ENCODE peak calls at places on chromosomes 11 and 22, in five cellular contexts. B, P, X, T and Z are unnamed samples.

GRCh38 chr22:39593061-39593930 is 22.7 kb downstream of the CACNA1I start:
- DNase-seq in B (no peak), P (no peak), X (no peak), T (no peak), Z (no peak)

GRCh38 chr11:16111690-16112089 is 244.7 kb downstream of the SOX6 start:
- DNase-seq in B (no peak), P (no peak), X (no peak), T (peak), Z (no peak)

GRCh38 chr22:39967103-39967829 is 7.1 kb downstream of the TMA7B start:
- DNase-seq in B (no peak), P (no peak), X (no peak), T (no peak), Z (no peak)

GRCh38 chr11:1217151-1217550 is 5.7 kb upstream of the MUC5B start:
- DNase-seq in B (no peak), P (no peak), X (no peak), T (peak), Z (no peak)

GRCh38 chr11:16239130-16240105 is 116.9 kb downstream of the SOX6 start:
- DNase-seq in B (no peak), P (no peak), X (no peak), T (no peak), Z (no peak)

GRCh38 chr22:45889539-45890350 is 87.2 kb downstream of the WNT7B start:
- DNase-seq in B (no peak), P (no peak), X (no peak), T (no peak), Z (no peak)

GRCh38 chr22:42949159-42949558 is 65.8 kb downstream of the PACSIN2 start:
- DNase-seq in B (no peak), P (no peak), X (no peak), T (no peak), Z (no peak)

GRCh38 chr11:76640540-76640939 is 30.0 kb downstream of the LRRC32 start:
- DNase-seq in B (no peak), P (no peak), X (no peak), T (no peak), Z (no peak)

GRCh38 chr22:39087881-39088687 is 9.0 kb upstream of the APOBEC3H start:
- DNase-seq in B (no peak), P (no peak), X (no peak), T (peak), Z (no peak)

GRCh38 chr11:79018371-79018849 is 422.4 kb downstream of the TENM4 start:
- DNase-seq in B (no peak), P (no peak), X (no peak), T (no peak), Z (no peak)

GRCh38 chr11:102603091-102603490 is 22.0 kb downstream of the MMP20 start:
- DNase-seq in B (no peak), P (peak), X (no peak), T (no peak), Z (no peak)

GRCh38 chr11:69449320-69450063 is 32.0 kb upstream of the LINC01488 start:
- DNase-seq in B (no peak), P (peak), X (no peak), T (no peak), Z (no peak)

GRCh38 chr11:117185739-117186430 is 7.3 kb downstream of the SIDT2 start:
- DNase-seq in B (no peak), P (no peak), X (no peak), T (no peak), Z (peak)

GRCh38 chr22:35620624-35621245 is 3.6 kb upstream of the MB start:
- DNase-seq in B (no peak), P (no peak), X (no peak), T (no peak), Z (no peak)

GRCh38 chr22:17411213-17411612 is 42.0 kb downstream of the CECR2 start:
- DNase-seq in B (no peak), P (no peak), X (no peak), T (no peak), Z (no peak)

GRCh38 chr22:46046299-46046685 is 69.3 kb upstream of the WNT7B start:
- DNase-seq in B (no peak), P (no peak), X (no peak), T (no peak), Z (no peak)

GRCh38 chr22:44402196-44403111 is 89.7 kb upstream of the SHISAL1 start:
- DNase-seq in B (no peak), P (no peak), X (no peak), T (no peak), Z (no peak)

GRCh38 chr11:87036756-87037449 is 831 bp upstream of the TMEM135 start:
- DNase-seq in B (no peak), P (peak), X (peak), T (no peak), Z (no peak)

GRCh38 chr11:117833401-117833891 is 8.9 kb upstream of the FXYD2 start:
- DNase-seq in B (no peak), P (no peak), X (no peak), T (peak), Z (no peak)

GRCh38 chr11:106271686-106272085 is 194.2 kb downstream of the AASDHPPT start:
- DNase-seq in B (no peak), P (no peak), X (no peak), T (no peak), Z (no peak)

GRCh38 chr22:41576877-41577276 is 12.8 kb downstream of the PMM1 start:
- DNase-seq in B (peak), P (peak), X (peak), T (peak), Z (no peak)

GRCh38 chr11:118002010-118002540 is 15.9 kb downstream of the IL10RA start:
- DNase-seq in B (no peak), P (no peak), X (no peak), T (no peak), Z (no peak)

GRCh38 chr11:41018224-41018623 is 441.2 kb downstream of the LRRC4C start:
- DNase-seq in B (no peak), P (no peak), X (peak), T (no peak), Z (no peak)

GRCh38 chr11:82901165-82901938 is at the start of gene DDIAS:
- DNase-seq in B (peak), P (peak), X (peak), T (peak), Z (peak)

GRCh38 chr22:39556970-39557811 is 13.4 kb upstream of the CACNA1I start:
- DNase-seq in B (peak), P (no peak), X (no peak), T (no peak), Z (no peak)

GRCh38 chr22:44311855-44312170 is 938 bp downstream of the SHISAL1 start:
- DNase-seq in B (no peak), P (no peak), X (no peak), T (no peak), Z (no peak)

GRCh38 chr11:10233581-10233980 is 60.4 kb downstream of the SBF2 start:
- DNase-seq in B (no peak), P (no peak), X (no peak), T (no peak), Z (no peak)

GRCh38 chr11:17415523-17416104 is 27.2 kb upstream of the KCNJ11 start:
- DNase-seq in B (no peak), P (no peak), X (no peak), T (no peak), Z (no peak)

GRCh38 chr11:76666408-76666807 is 4.1 kb downstream of the LRRC32 start:
- DNase-seq in B (no peak), P (no peak), X (no peak), T (no peak), Z (no peak)

GRCh38 chr22:19596680-19597398 is 72.6 kb upstream of the CLDN5 start:
- DNase-seq in B (peak), P (peak), X (no peak), T (no peak), Z (no peak)

GRCh38 chr11:122850076-122850631 is 11.9 kb downstream of the CRTAM start:
- DNase-seq in B (no peak), P (no peak), X (no peak), T (no peak), Z (no peak)

GRCh38 chr22:28658448-28658847 is 21.2 kb downstream of the TTC28 start:
- DNase-seq in B (no peak), P (no peak), X (no peak), T (no peak), Z (no peak)

GRCh38 chr11:86888164-86888977 is 66.8 kb downstream of the FZD4 start:
- DNase-seq in B (no peak), P (no peak), X (no peak), T (no peak), Z (no peak)

GRCh38 chr11:92941676-92942571 is 27.5 kb upstream of the MTNR1B start:
- DNase-seq in B (peak), P (peak), X (no peak), T (no peak), Z (no peak)

GRCh38 chr22:20644071-20644642 is 129.8 kb upstream of the SERPIND1 start:
- DNase-seq in B (no peak), P (no peak), X (peak), T (no peak), Z (no peak)
- TF ChIP-seq SUZ12 in B (no peak), P (no peak), X (no peak), T (no peak), Z (no peak)

GRCh38 chr22:31160328-31160978 is 471 bp downstream of the RNF185 start:
- DNase-seq in B (peak), P (no peak), X (no peak), T (peak), Z (no peak)
- TF ChIP-seq SUZ12 in B (no peak), P (no peak), X (no peak), T (no peak), Z (no peak)

DNA sequence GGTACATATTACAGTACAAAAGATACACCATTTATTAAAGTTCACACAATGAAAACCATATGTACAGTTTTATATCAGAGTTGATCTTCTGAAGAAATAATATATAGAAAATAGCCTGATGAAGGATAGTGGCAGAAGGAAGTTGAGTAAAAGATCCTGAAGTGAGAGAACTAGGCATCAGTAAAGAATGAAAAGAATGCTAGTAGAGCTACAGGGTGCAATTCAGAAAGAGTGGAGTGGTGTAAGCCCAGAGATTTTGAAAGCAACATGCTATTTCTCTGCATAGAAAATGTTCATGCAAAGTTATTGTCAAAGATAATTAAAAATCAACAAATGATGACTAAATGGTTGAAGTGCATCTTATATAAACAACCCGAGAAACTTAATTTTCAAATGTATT is 1552.7 kb upstream of the TENM4 start:
- DNase-seq in B (no peak), P (no peak), X (no peak), T (no peak), Z (no peak)
- TF ChIP-seq SUZ12 in B (no peak), P (no peak), X (no peak), T (no peak), Z (no peak)

GRCh38 chr11:65700377-65700776 is 11.7 kb upstream of the KAT5 start:
- DNase-seq in B (no peak), P (no peak), X (no peak), T (no peak), Z (no peak)
- TF ChIP-seq SUZ12 in B (no peak), P (no peak), X (no peak), T (no peak), Z (no peak)

DNA sequence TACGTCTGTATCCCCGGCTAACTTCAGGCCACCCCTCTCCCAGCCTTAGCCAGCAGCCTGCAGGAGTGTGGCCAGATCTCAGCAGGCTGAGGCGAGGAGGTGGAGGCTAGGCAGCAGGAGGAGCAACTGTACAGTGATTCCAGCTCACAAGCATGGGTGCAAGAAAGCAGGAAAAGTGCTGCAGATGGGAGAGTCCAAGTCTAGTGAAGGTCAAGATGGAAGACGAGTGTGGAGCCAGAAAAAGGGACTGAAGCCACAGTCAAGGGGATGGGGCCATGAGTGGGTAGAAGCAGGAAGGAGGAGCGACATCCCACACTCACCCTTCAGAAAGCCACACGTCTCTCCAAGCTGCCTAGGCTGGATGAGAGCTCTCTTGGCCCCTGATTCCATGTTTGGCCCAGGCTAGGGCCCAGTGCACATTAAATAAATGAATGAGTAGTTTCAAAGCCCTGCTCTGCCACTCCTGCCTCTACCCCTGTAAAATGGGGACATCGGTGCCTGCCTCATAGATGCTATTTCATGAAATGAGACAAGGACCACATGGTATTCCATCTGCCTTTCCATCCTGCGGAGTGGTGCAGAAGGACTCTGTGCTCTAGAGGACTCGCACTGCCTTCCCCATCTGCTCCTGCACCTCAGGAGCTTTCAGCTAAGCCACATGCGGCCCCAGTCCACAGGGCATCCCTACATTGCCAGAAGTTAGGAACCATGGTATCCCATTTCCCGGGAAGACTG is 2.9 kb downstream of the YDJC start:
- DNase-seq in B (no peak), P (no peak), X (no peak), T (no peak), Z (no peak)
- TF ChIP-seq SUZ12 in B (no peak), P (no peak), X (no peak), T (no peak), Z (no peak)